ENCODE peak calls at places on chromosomes 5 and 9, in four cellular contexts. One of them, this sample, is unnamed.

GRCh38 chr5:100803391-100803790 is 99.7 kb downstream of the ST8SIA4 start:
- DNase-seq in iris pigment epithelial cell: no peak
- DNase-seq in AG10803: peak; percentile 1
- DNase-seq in heart right ventricle: no peak
- DNase-seq in this sample: no peak

GRCh38 chr9:69637193-69637592 is 35.0 kb downstream of the APBA1 start:
- DNase-seq in iris pigment epithelial cell: no peak
- DNase-seq in heart right ventricle: no peak
- DNase-seq in AG10803: no peak
- DNase-seq in this sample: no peak

GRCh38 chr5:133827001-133827400 is 141.4 kb downstream of the C5orf15 start:
- DNase-seq in iris pigment epithelial cell: no peak
- DNase-seq in AG10803: no peak
- DNase-seq in heart right ventricle: no peak
- DNase-seq in this sample: no peak

GRCh38 chr5:160539431-160539830 is 117.8 kb downstream of the PTTG1 start:
- DNase-seq in iris pigment epithelial cell: no peak
- DNase-seq in AG10803: no peak
- DNase-seq in heart right ventricle: no peak
- DNase-seq in this sample: no peak

GRCh38 chr9:111559000-111559610 is 34.1 kb downstream of the ZNF483 start:
- DNase-seq in iris pigment epithelial cell: peak; percentile 77
- DNase-seq in AG10803: peak; percentile 73
- DNase-seq in heart right ventricle: no peak
- DNase-seq in this sample: no peak

GRCh38 chr5:150186796-150187356 is 3.0 kb upstream of the SLC6A7 start:
- DNase-seq in iris pigment epithelial cell: no peak
- DNase-seq in heart right ventricle: no peak
- DNase-seq in AG10803: no peak
- DNase-seq in this sample: no peak

GRCh38 chr5:176186107-176186506 is 52.1 kb upstream of the SIMC1 start:
- DNase-seq in heart right ventricle: no peak
- DNase-seq in iris pigment epithelial cell: no peak
- DNase-seq in AG10803: no peak
- DNase-seq in this sample: no peak

GRCh38 chr9:134642385-134643181 is 980 bp downstream of the COL5A1 start:
- DNase-seq in AG10803: peak; percentile 90
- DNase-seq in iris pigment epithelial cell: peak; percentile 78
- DNase-seq in heart right ventricle: peak; percentile 62
- DNase-seq in this sample: peak; percentile 63

GRCh38 chr5:53874409-53874808 is 314.0 kb downstream of the NDUFS4 start:
- DNase-seq in AG10803: peak; percentile 25
- DNase-seq in iris pigment epithelial cell: peak; percentile 24
- DNase-seq in heart right ventricle: no peak
- DNase-seq in this sample: no peak

GRCh38 chr9:27851858-27852257 is 278.6 kb upstream of the C9orf72 start:
- DNase-seq in AG10803: no peak
- DNase-seq in heart right ventricle: no peak
- DNase-seq in iris pigment epithelial cell: no peak
- DNase-seq in this sample: no peak

GRCh38 chr5:75668988-75669760 is 48.1 kb downstream of the POC5 start:
- DNase-seq in heart right ventricle: no peak
- DNase-seq in AG10803: no peak
- DNase-seq in iris pigment epithelial cell: peak; percentile 63
- DNase-seq in this sample: no peak

GRCh38 chr9:107251756-107252322 is 31.2 kb upstream of the RAD23B start:
- DNase-seq in AG10803: peak; percentile 98
- DNase-seq in heart right ventricle: no peak
- DNase-seq in iris pigment epithelial cell: peak; percentile 89
- DNase-seq in this sample: peak; percentile 95

GRCh38 chr5:135457424-135458071 is 5.4 kb upstream of the TIFAB start:
- DNase-seq in AG10803: peak; percentile 45
- DNase-seq in heart right ventricle: peak; percentile 63
- DNase-seq in iris pigment epithelial cell: peak; percentile 57
- DNase-seq in this sample: no peak

GRCh38 chr9:69206047-69206446 is 32.0 kb downstream of the TJP2 start:
- DNase-seq in heart right ventricle: no peak
- DNase-seq in iris pigment epithelial cell: no peak
- DNase-seq in AG10803: no peak
- DNase-seq in this sample: no peak

GRCh38 chr5:167816354-167816753 is 475.1 kb upstream of the WWC1 start:
- DNase-seq in heart right ventricle: no peak
- DNase-seq in iris pigment epithelial cell: peak; percentile 50
- DNase-seq in AG10803: peak; percentile 60
- DNase-seq in this sample: no peak

GRCh38 chr9:134637241-134637640 is 4.4 kb upstream of the COL5A1 start:
- DNase-seq in AG10803: no peak
- DNase-seq in heart right ventricle: no peak
- DNase-seq in iris pigment epithelial cell: no peak
- DNase-seq in this sample: no peak

GRCh38 chr9:131237311-131237710 is 39.0 kb downstream of the FAM78A start:
- DNase-seq in iris pigment epithelial cell: no peak
- DNase-seq in AG10803: no peak
- DNase-seq in heart right ventricle: no peak
- DNase-seq in this sample: no peak

GRCh38 chr5:9156282-9156681 is 389.6 kb downstream of the SEMA5A start:
- DNase-seq in iris pigment epithelial cell: peak; percentile 75
- DNase-seq in heart right ventricle: no peak
- DNase-seq in AG10803: peak; percentile 79
- DNase-seq in this sample: no peak

GRCh38 chr5:119358901-119359603 is 3.2 kb downstream of the TNFAIP8 start:
- DNase-seq in AG10803: no peak
- DNase-seq in heart right ventricle: no peak
- DNase-seq in iris pigment epithelial cell: no peak
- DNase-seq in this sample: no peak

GRCh38 chr5:61313960-61314681 is 17.9 kb upstream of the ZSWIM6 start:
- DNase-seq in AG10803: peak; percentile 85
- DNase-seq in heart right ventricle: no peak
- DNase-seq in iris pigment epithelial cell: peak; percentile 96
- DNase-seq in this sample: peak; percentile 52

GRCh38 chr5:95878417-95879323 is 56.1 kb upstream of the GLRX start:
- DNase-seq in iris pigment epithelial cell: no peak
- DNase-seq in AG10803: no peak
- DNase-seq in heart right ventricle: no peak
- DNase-seq in this sample: no peak

GRCh38 chr5:132263548-132264261 is 6.2 kb downstream of the PDLIM4 start:
- DNase-seq in iris pigment epithelial cell: peak; percentile 89
- DNase-seq in heart right ventricle: no peak
- DNase-seq in AG10803: peak; percentile 81
- DNase-seq in this sample: peak; percentile 63

GRCh38 chr9:95516221-95516735 is 493 bp downstream of the PTCH1 start:
- DNase-seq in AG10803: peak; percentile 12
- DNase-seq in heart right ventricle: peak; percentile 24
- DNase-seq in iris pigment epithelial cell: no peak
- DNase-seq in this sample: no peak

GRCh38 chr5:92907914-92908606 is 673.0 kb downstream of the NR2F1-AS1 start:
- DNase-seq in heart right ventricle: no peak
- DNase-seq in iris pigment epithelial cell: peak; percentile 82
- DNase-seq in AG10803: peak; percentile 46
- DNase-seq in this sample: peak; percentile 46

This sample was measured in BJ.